ENCODE peak calls at places on chromosomes 3 and 15, in ten cellular contexts. V is endothelial cell; G is H9; A is astrocyte of the spinal cord; L is astrocyte of the cerebellum; S is right lobe of liver; X is heart left ventricle; I is CD8-positive, alpha-beta T cell; Z is kidney; H is progenitor cell of endocrine pancreas. J is an unnamed sample.

GRCh38 chr3:119555309-119555735 is 4.1 kb downstream of the CD80 start:
- DNase-seq in I (no peak), G (no peak), Z (no peak), X (peak; percentile 34), A (no peak), V (no peak), L (no peak), H (no peak), S (no peak), J (no peak)

GRCh38 chr3:5136619-5137429 is 14.7 kb downstream of the ARL8B start:
- DNase-seq in I (no peak), G (peak; percentile 31), L (no peak), X (no peak), Z (no peak), V (no peak), A (peak; percentile 36), S (no peak), H (no peak), J (no peak)

GRCh38 chr3:71066849-71067261 is 516.7 kb downstream of the FOXP1 start:
- DNase-seq in L (no peak), A (no peak), G (no peak), X (peak; percentile 26), I (no peak), H (no peak), Z (peak; percentile 37), V (no peak), S (no peak), J (no peak)

GRCh38 chr3:97259263-97259662 is 444.9 kb downstream of the EPHA6 start:
- DNase-seq in Z (no peak), X (no peak), V (no peak), S (no peak), H (no peak), L (no peak), A (no peak), I (no peak), G (no peak), J (no peak)

GRCh38 chr3:8739757-8740508 is 6.3 kb downstream of the CAV3 start:
- DNase-seq in A (peak; percentile 60), L (no peak), V (no peak), S (no peak), G (no peak), X (no peak), H (no peak), I (no peak), Z (peak; percentile 30), J (no peak)

GRCh38 chr15:93333826-93334225 is 244.8 kb upstream of the RGMA start:
- DNase-seq in V (peak; percentile 5), A (no peak), L (no peak), I (no peak), H (no peak), Z (no peak), X (no peak), G (peak; percentile 38), S (no peak), J (no peak)

GRCh38 chr3:123422457-123422856 is 26.4 kb downstream of the ADCY5 start:
- DNase-seq in V (no peak), I (no peak), Z (no peak), A (no peak), S (no peak), L (no peak), G (peak; percentile 50), X (no peak), H (no peak), J (no peak)

GRCh38 chr3:119380697-119381096 is 82.7 kb downstream of the TMEM39A start:
- DNase-seq in X (no peak), H (no peak), L (no peak), Z (no peak), I (no peak), S (no peak), G (no peak), V (no peak), A (no peak), J (no peak)

GRCh38 chr3:43180027-43180426 is 74.1 kb upstream of the POMGNT2 start:
- DNase-seq in H (no peak), V (no peak), L (no peak), I (peak; percentile 70), G (no peak), A (peak; percentile 83), Z (no peak), X (no peak), S (no peak), J (peak; percentile 37)

GRCh38 chr15:63198752-63199250 is 9.4 kb downstream of the RAB8B start:
- DNase-seq in A (no peak), Z (no peak), G (no peak), X (no peak), V (no peak), H (no peak), I (no peak), S (no peak), L (no peak), J (no peak)

GRCh38 chr15:35991386-35991785 is 445.4 kb upstream of the DPH6 start:
- DNase-seq in Z (no peak), V (no peak), H (no peak), X (no peak), L (no peak), S (no peak), G (no peak), A (no peak), I (no peak), J (no peak)

GRCh38 chr15:40999190-40999589 is 45.9 kb downstream of the CHAC1 start:
- DNase-seq in I (no peak), X (no peak), H (no peak), A (peak; percentile 57), G (no peak), L (no peak), S (no peak), Z (no peak), V (no peak), J (no peak)

GRCh38 chr3:14265246-14265962 is 86.8 kb downstream of the LSM3 start:
- DNase-seq in L (no peak), H (no peak), Z (no peak), I (no peak), A (peak; percentile 20), S (no peak), V (no peak), G (no peak), X (no peak), J (no peak)

GRCh38 chr3:56189486-56189985 is 278.7 kb downstream of the ERC2 start:
- DNase-seq in S (no peak), Z (no peak), H (no peak), A (no peak), L (no peak), I (no peak), V (no peak), X (no peak), G (no peak), J (no peak)

GRCh38 chr3:2334921-2335320 is 236.3 kb downstream of the CNTN4 start:
- DNase-seq in V (no peak), G (no peak), X (no peak), Z (no peak), I (no peak), S (no peak), A (no peak), L (no peak), H (no peak), J (no peak)

GRCh38 chr15:59492389-59493377 is 54.7 kb downstream of the FAM81A start:
- DNase-seq in H (peak; percentile 38), G (peak; percentile 70), I (peak; percentile 74), A (peak; percentile 70), L (peak; percentile 58), V (peak; percentile 48), S (peak; percentile 63), X (peak; percentile 66), Z (no peak), J (peak; percentile 45)

GRCh38 chr15:59491062-59491461 is 53.1 kb downstream of the FAM81A start:
- DNase-seq in L (no peak), S (no peak), I (no peak), A (no peak), H (no peak), V (no peak), G (no peak), Z (no peak), X (no peak), J (no peak)
- TF ChIP-seq CTCF in L (no peak), S (no peak), I (no peak), A (no peak), H (no peak), V (no peak), G (no peak), Z (no peak), X (no peak), J (no peak)

GRCh38 chr3:197458179-197458707 is 97.5 kb downstream of the BDH1 start:
- DNase-seq in I (no peak), H (no peak), S (no peak), G (no peak), A (no peak), Z (no peak), X (no peak), L (no peak), V (no peak), J (no peak)
- TF ChIP-seq CTCF in I (no peak), H (peak; percentile 33), S (no peak), G (peak; percentile 58), A (peak; percentile 28), Z (peak; percentile 42), X (no peak), L (peak; percentile 22), V (peak; percentile 31), J (no peak)

DNA sequence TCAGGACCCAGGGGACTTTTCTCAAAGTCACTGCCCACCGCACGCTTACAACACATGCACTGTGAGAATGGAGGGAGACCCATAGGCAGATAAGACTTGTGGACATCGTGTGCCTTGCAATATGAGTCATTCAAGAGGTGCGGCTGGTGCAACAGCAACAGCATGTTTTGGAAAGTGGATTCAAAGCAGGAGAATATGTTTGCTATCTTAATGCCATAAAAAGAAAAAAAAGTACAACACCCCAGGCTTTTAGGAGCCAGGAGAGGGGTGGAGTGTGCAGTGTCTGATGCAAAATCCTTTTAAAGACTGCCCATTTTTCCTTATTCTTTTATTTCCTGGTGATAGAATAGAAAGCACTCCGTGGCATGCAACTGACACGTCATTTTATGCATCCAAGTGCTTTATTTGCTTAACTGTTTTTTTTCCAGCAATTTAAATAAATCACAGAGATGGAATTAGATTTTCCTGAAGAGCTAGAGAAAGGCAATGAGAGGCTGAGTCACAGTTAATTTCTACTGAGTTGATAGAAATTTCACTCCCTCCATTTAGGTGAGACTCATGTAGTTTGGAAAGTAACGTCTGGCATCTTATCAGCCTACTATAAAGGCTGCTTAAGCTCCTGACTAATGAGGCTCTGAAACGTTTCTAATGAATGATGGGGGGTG is 96.3 kb downstream of the NSUN3 start:
- DNase-seq in V (no peak), H (no peak), L (no peak), X (no peak), A (peak; percentile 77), S (no peak), I (no peak), G (no peak), Z (no peak), J (no peak)
- TF ChIP-seq CTCF in V (no peak), H (no peak), L (no peak), X (no peak), A (no peak), S (no peak), I (no peak), G (no peak), Z (no peak), J (no peak)

DNA sequence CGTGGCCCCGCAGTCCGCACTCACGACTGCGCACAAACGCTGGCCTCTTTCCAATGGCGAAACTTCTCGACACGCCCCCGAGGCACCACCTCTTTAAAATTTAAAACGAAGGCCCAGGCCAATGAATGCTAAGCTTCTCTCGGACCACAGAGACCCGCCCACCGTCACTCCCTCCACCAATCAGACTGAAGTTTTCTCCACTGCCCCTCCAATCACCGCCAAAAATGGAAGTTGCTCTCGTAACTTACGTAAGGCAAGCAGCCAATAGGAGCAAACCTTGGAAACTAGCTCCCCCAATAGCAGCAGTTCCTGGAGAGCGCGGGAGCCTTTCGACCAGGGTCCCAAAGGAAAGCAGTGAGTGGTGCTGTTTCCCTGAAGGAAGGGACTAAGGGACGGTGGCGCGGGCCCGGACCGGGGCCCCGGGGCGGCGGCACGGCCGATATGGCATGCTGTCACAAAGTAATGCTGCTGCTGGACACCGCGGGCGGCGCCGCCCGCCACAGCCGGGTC is at the start of gene TICRR:
- DNase-seq in V (peak; percentile 92), A (peak; percentile 100), H (peak; percentile 91), Z (peak; percentile 97), S (peak; percentile 97), X (peak; percentile 95), L (peak; percentile 100), I (peak; percentile 92), G (peak; percentile 99), J (peak; percentile 92)
- TF ChIP-seq CTCF in V (no peak), A (no peak), H (no peak), Z (no peak), S (no peak), X (no peak), L (no peak), I (no peak), G (no peak), J (no peak)

J was measured in natural killer cell.